ENCODE peak calls at places on chromosomes 3 and 15, in four cellular contexts. T, D, W and X are unnamed samples.

GRCh38 chr15:78061963-78062427 is 15.5 kb downstream of the TBC1D2B start:
- DNase-seq in T (no peak), D (peak; percentile 79), W (no peak), X (no peak)

GRCh38 chr15:53535886-53536285 is 223.6 kb downstream of the WDR72 start:
- DNase-seq in T (no peak), D (no peak), W (no peak), X (no peak)

GRCh38 chr3:175260145-175260794 is 401.1 kb downstream of the NAALADL2 start:
- DNase-seq in T (no peak), D (peak; percentile 51), W (no peak), X (no peak)

GRCh38 chr3:116566478-116566960 is 121.2 kb upstream of the LSAMP start:
- DNase-seq in T (no peak), D (no peak), W (no peak), X (no peak)

GRCh38 chr15:63353261-63353660 is 28.4 kb downstream of the CA12 start:
- DNase-seq in T (no peak), D (no peak), W (no peak), X (no peak)

GRCh38 chr3:32956750-32957570 is 5.5 kb downstream of the CCR4 start:
- DNase-seq in T (no peak), D (peak; percentile 46), W (no peak), X (no peak)

GRCh38 chr15:58770519-58770856 is 614 bp upstream of the MINDY2 start:
- DNase-seq in T (peak; percentile 93), D (peak; percentile 93), W (no peak), X (peak; percentile 63)

GRCh38 chr15:98881526-98882517 is 125.8 kb downstream of the PGPEP1L start:
- DNase-seq in T (no peak), D (peak; percentile 82), W (peak; percentile 70), X (no peak)

GRCh38 chr3:141326123-141326522 is 42.2 kb upstream of the ZBTB38 start:
- DNase-seq in T (no peak), D (no peak), W (no peak), X (no peak)

GRCh38 chr3:159458010-159458409 is 530.6 kb upstream of the IL12A start:
- DNase-seq in T (peak; percentile 70), D (peak; percentile 94), W (no peak), X (peak; percentile 87)

GRCh38 chr3:23826382-23827061 is 20.8 kb downstream of the UBE2E1 start:
- DNase-seq in T (no peak), D (peak; percentile 54), W (no peak), X (no peak)

GRCh38 chr15:45644437-45644836 is 9.6 kb downstream of the SQOR start:
- DNase-seq in T (no peak), D (no peak), W (no peak), X (no peak)

GRCh38 chr15:33179874-33180273 is 14.6 kb downstream of the FMN1 start:
- DNase-seq in T (no peak), D (no peak), W (no peak), X (no peak)

GRCh38 chr3:192750201-192750600 is 22.9 kb upstream of the FGF12 start:
- DNase-seq in T (no peak), D (no peak), W (no peak), X (no peak)

GRCh38 chr3:192751148-192751547 is 23.8 kb upstream of the FGF12 start:
- DNase-seq in T (no peak), D (no peak), W (no peak), X (no peak)

GRCh38 chr3:192747746-192748145 is 20.4 kb upstream of the FGF12 start:
- DNase-seq in T (no peak), D (no peak), W (no peak), X (no peak)

GRCh38 chr3:192745150-192745549 is 17.8 kb upstream of the FGF12 start:
- DNase-seq in T (no peak), D (no peak), W (no peak), X (no peak)

GRCh38 chr3:192747145-192747544 is 19.8 kb upstream of the FGF12 start:
- DNase-seq in T (no peak), D (no peak), W (no peak), X (no peak)
- H3K4me3 ChIP-seq in T (no peak overlapping the region), D (no peak overlapping the region), W (no peak overlapping the region), X (no peak overlapping the region)

DNA sequence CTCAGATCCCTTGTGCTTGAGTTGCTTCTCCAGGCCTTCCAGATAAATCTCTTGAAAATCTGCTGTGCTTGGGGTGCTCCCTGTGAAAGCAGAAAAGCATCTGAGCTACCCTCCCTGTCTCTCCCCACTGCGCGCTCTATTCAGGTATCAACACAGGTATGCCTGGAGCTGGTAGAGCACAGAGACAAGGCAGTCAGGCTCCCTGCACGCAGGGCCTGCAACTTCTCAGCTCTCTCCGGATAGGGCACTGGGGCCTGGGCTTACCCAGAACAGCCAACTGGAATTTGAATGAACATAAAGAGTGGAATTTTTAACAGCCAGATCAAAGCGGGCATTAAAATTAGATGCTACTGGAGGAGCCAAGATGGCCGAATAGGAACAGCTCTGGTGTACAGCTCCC is 183.6 kb downstream of the XXYLT1 start:
- DNase-seq in T (no peak), D (no peak), W (no peak), X (no peak)
- H3K4me3 ChIP-seq in T (no peak overlapping the region), D (no peak overlapping the region), W (peak overlapping the region; percentile 36), X (no peak overlapping the region)

DNA sequence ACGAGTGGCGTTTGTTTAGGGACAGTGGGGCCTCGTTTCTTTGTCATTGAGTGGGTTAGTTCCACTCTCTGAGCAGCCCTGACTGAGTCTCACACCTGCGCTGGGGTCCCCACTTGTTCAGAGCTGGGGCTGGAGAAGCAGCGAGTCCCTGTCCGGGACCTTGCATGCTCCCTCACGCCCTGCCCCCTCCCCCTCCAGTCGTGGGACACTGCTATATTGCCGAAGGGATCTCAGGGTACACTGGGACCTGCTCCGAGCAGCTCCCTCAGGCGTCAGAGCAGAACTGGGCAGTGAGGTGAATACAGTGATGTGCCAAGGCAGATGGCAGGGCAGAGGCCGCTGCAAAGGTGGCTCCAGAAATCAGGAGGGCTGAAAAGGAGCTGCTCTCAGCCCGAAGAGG is 59.9 kb upstream of the KLF13 start:
- DNase-seq in T (no peak), D (no peak), W (no peak), X (no peak)
- H3K4me3 ChIP-seq in T (no peak overlapping the region), D (no peak overlapping the region), W (peak overlapping the region; percentile 24), X (no peak overlapping the region)

GRCh38 chr15:84811151-84811550 is 6.0 kb upstream of the ALPK3 start:
- DNase-seq in T (no peak), D (no peak), W (no peak), X (no peak)
- H3K4me3 ChIP-seq in T (no peak overlapping the region), D (no peak overlapping the region), W (no peak overlapping the region), X (no peak overlapping the region)

GRCh38 chr3:112856537-112856936 is 9.9 kb upstream of the CD200R1L start:
- DNase-seq in T (no peak), D (no peak), W (peak; percentile 71), X (no peak)

GRCh38 chr3:112857526-112857925 is 10.9 kb upstream of the CD200R1L start:
- DNase-seq in T (no peak), D (no peak), W (no peak), X (no peak)

GRCh38 chr3:112855883-112856282 is 9.2 kb upstream of the CD200R1L start:
- DNase-seq in T (no peak), D (no peak), W (no peak), X (no peak)

GRCh38 chr3:112860898-112861297 is 14.2 kb upstream of the CD200R1L start:
- DNase-seq in T (no peak), D (no peak), W (no peak), X (no peak)

DNA sequence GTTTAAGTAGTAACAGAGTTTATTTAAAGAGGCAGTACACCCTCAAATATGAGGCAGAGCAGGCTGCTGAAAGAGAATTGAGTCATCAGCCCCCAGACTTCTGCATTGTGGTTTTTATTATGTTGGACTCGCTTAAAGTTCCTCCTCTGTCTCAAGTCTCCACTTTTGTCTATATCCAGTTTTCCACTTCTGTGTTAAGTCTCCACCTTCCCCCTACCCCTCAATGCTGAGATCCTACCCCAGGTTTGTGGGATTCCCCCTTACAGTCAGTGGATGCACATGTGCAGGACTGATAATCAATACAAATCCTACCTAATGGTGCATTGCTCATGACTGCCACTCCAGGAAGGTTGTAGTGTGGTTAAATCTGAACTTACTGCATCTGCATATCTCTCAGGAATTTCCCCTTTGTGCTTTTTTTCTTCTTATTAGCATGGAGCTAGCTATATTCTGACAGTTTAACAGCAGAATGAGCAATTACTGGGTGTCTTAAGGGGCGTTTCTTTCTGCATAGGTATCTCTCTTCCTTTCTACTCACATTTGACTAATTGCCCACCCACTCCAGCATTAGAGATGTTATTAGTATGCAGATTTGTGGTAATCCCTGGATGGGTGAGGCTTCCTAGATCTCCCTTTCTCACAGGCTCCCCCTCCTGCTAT is 11.9 kb upstream of the CD200R1L start:
- DNase-seq in T (no peak), D (peak; percentile 24), W (no peak), X (no peak)
- H3K4me3 ChIP-seq in T (no peak overlapping the region), D (no peak overlapping the region), W (no peak overlapping the region), X (no peak overlapping the region)

GRCh38 chr3:97872209-97873042 is 50.6 kb downstream of the CRYBG3 start:
- DNase-seq in T (peak; percentile 73), D (peak; percentile 94), W (no peak), X (peak; percentile 44)

GRCh38 chr3:97871206-97871605 is 49.4 kb downstream of the CRYBG3 start:
- DNase-seq in T (no peak), D (peak; percentile 28), W (no peak), X (no peak)

GRCh38 chr3:97871788-97872187 is 50.0 kb downstream of the CRYBG3 start:
- DNase-seq in T (no peak), D (peak; percentile 71), W (no peak), X (no peak)
- H3K4me3 ChIP-seq in T (no peak overlapping the region), D (peak overlapping the region; percentile 17), W (no peak overlapping the region), X (no peak overlapping the region)

GRCh38 chr3:79018671-79019136 is 749.1 kb downstream of the ROBO1 start:
- DNase-seq in T (no peak), D (peak; percentile 83), W (no peak), X (no peak)

GRCh38 chr3:79019924-79020173 is 747.9 kb downstream of the ROBO1 start:
- DNase-seq in T (no peak), D (no peak), W (no peak), X (no peak)

GRCh38 chr3:79015854-79016253 is 751.9 kb downstream of the ROBO1 start:
- DNase-seq in T (no peak), D (no peak), W (no peak), X (no peak)

GRCh38 chr3:79016587-79017380 is 751.0 kb downstream of the ROBO1 start:
- DNase-seq in T (no peak), D (peak; percentile 41), W (no peak), X (no peak)

DNA sequence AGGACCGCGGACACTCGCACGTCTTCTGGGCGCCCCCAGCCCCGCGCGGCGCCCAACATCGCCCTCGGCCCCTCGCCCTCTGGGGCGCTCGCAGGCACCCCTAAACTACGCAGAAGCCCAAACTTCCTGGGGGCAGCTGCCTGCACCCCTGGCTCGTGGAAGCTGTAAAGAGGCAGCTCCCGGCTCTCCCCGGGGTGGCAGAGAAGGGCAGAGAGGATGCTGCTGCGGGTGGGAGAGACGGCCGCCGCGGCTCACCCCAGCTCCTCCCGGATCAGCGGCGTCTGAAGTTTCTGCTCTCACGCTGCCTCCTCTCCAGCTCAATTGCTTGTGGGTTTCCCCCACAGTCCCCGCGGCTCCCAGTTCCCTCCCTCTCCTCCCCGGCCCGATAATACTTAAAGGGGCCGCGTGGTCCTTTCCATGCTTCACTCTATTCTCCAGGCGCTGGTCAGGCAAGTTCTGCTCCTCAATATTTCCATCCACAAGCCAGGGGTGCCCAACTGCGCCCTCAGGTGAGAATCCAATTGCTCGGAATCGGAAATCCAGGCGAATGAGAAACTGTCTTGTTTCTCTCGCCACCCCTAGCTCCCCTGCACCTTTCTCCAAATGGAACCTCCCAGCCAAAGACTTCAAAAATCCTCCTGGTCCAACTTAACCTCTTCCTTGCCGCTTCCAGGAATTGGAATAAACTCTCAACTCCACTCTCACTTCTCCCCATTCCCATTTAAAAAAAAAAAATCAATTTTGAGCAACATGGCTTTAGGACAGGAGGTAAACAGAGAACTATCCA is 748.5 kb downstream of the ROBO1 start:
- DNase-seq in T (peak; percentile 84), D (peak; percentile 97), W (peak; percentile 18), X (peak; percentile 76)
- H3K4me3 ChIP-seq in T (peak overlapping the region; percentile 73), D (peak overlapping the region; percentile 83), W (peak overlapping the region; percentile 21), X (peak overlapping the region; percentile 83)

GRCh38 chr3:45965281-45966052 is 22.2 kb downstream of the CXCR6 start:
- DNase-seq in T (no peak), D (no peak), W (no peak), X (no peak)
- H3K4me3 ChIP-seq in T (no peak overlapping the region), D (no peak overlapping the region), W (no peak overlapping the region), X (no peak overlapping the region)